ENCODE peak calls at places on chromosomes 1 and 21, in six cellular contexts. H is HepG2, K is endothelial cell of umbilical vein, A is A549, C is K562, X is GM12878. V is an unnamed sample.

GRCh38 chr1:70204578-70204977 is 801 bp downstream of the LRRC40 start:
- DNase-seq in C (no peak), K (peak; percentile 42), X (no peak), H (no peak), A (no peak), V (peak; percentile 3)

GRCh38 chr1:229869225-229869624 is 197.8 kb upstream of the GALNT2 start:
- DNase-seq in H (no peak), A (no peak), C (no peak), X (no peak), K (no peak), V (no peak)

GRCh38 chr1:155514582-155515187 is 47.9 kb downstream of the ASH1L start:
- DNase-seq in C (no peak), A (no peak), X (no peak), K (no peak), H (no peak), V (no peak)

GRCh38 chr1:151801310-151801820 is 3.9 kb downstream of the LINGO4 start:
- DNase-seq in C (no peak), K (no peak), X (no peak), H (no peak), A (no peak), V (no peak)

GRCh38 chr1:161486806-161487482 is 18.3 kb upstream of the FCGR2A start:
- DNase-seq in X (peak; percentile 23), A (peak; percentile 66), K (peak; percentile 58), H (peak; percentile 32), C (peak; percentile 75), V (peak; percentile 80)

GRCh38 chr1:168960595-168960994 is 145.9 kb upstream of the ATP1B1 start:
- DNase-seq in C (no peak), K (no peak), H (peak; percentile 4), X (no peak), A (no peak), V (no peak)

GRCh38 chr21:36747815-36748381 is 49.0 kb downstream of the SIM2 start:
- DNase-seq in K (peak; percentile 35), X (no peak), H (peak; percentile 23), A (no peak), C (peak; percentile 82), V (peak; percentile 60)

GRCh38 chr1:214993419-214993818 is 89.1 kb upstream of the KCNK2 start:
- DNase-seq in H (no peak), C (no peak), K (no peak), X (no peak), A (no peak), V (no peak)

GRCh38 chr1:197807216-197807615 is 31.9 kb upstream of the DENND1B start:
- DNase-seq in X (no peak), A (no peak), C (no peak), H (no peak), K (no peak), V (no peak)

GRCh38 chr1:97192872-97193572 is 471.4 kb downstream of the PTBP2 start:
- DNase-seq in H (no peak), C (no peak), X (no peak), A (peak; percentile 53), K (peak; percentile 97), V (no peak)

GRCh38 chr1:27872802-27873665 is 690 bp downstream of the THEMIS2 start:
- DNase-seq in C (peak; percentile 63), A (no peak), X (no peak), K (peak; percentile 37), H (no peak), V (peak; percentile 56)

GRCh38 chr21:33299181-33299752 is 25.5 kb upstream of the IFNAR1 start:
- DNase-seq in C (no peak), X (peak; percentile 25), A (no peak), K (no peak), H (no peak), V (peak; percentile 60)

GRCh38 chr1:154955039-154955717 is 721 bp downstream of the PBXIP1 start:
- DNase-seq in H (peak; percentile 77), X (no peak), A (peak; percentile 60), K (peak; percentile 73), C (peak; percentile 71), V (peak; percentile 27)

GRCh38 chr21:38354231-38354630 is 97.4 kb downstream of the KCNJ15 start:
- DNase-seq in H (no peak), A (no peak), K (no peak), X (no peak), C (no peak), V (no peak)

GRCh38 chr1:67869233-67869632 is 36.0 kb upstream of the GNG12 start:
- DNase-seq in H (no peak), X (no peak), K (no peak), A (no peak), C (no peak), V (no peak)

GRCh38 chr1:206742702-206743383 is 27.7 kb upstream of the IL19 start:
- DNase-seq in K (no peak), X (no peak), C (no peak), A (no peak), H (no peak), V (no peak)

GRCh38 chr1:26003756-26004155 is 5.9 kb upstream of the PAFAH2 start:
- DNase-seq in H (no peak), K (no peak), C (no peak), A (no peak), X (no peak), V (no peak)

GRCh38 chr1:21524686-21525339 is 15.6 kb downstream of the ALPL start:
- DNase-seq in C (no peak), A (no peak), X (no peak), H (no peak), K (no peak), V (no peak)

GRCh38 chr21:32403201-32403701 is 9.3 kb upstream of the EVA1C start:
- DNase-seq in H (peak; percentile 48), X (peak; percentile 3), C (peak; percentile 70), K (peak; percentile 86), A (peak; percentile 62), V (peak; percentile 69)

GRCh38 chr1:155307247-155307740 is 1.4 kb upstream of the FDPS start:
- DNase-seq in C (no peak), H (peak; percentile 85), A (peak; percentile 73), K (peak; percentile 50), X (no peak), V (peak; percentile 83)

DNA sequence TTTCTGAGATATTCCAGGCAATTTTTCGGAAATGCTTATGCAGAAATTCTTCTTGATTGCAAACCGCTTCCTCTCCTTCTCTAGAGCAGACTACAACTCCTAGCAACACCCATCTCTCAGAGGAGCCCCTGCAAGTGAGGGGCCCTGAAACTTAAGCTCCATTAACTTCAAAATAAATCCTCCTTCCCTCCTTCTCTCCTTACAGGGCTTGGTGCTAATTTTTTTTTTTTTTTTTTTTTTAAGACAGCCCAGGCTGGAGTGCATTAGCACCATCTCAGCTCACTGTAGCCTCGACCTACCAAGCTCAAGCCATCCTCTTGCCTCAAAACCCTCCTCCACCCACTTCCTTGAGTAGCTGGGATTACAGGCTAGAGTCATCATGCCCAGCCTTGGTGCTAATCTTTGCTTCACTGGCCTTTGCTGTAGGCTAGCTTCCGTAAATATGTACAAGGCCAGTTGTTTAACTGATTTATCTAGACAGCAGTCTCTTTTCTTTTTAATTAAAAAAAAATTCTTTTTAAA is 30.2 kb upstream of the SFPQ start:
- DNase-seq in H (no peak), K (no peak), X (no peak), C (no peak), A (no peak), V (no peak)
- TF ChIP-seq MYC in H (no peak), K (no peak), X (no peak), C (no peak), A (no peak), V (no peak)

GRCh38 chr1:38125837-38126520 is 79.4 kb upstream of the POU3F1 start:
- DNase-seq in C (no peak), A (no peak), H (no peak), K (no peak), X (no peak), V (no peak)

GRCh38 chr1:38128511-38128910 is 81.9 kb upstream of the POU3F1 start:
- DNase-seq in X (no peak), H (no peak), A (no peak), K (no peak), C (no peak), V (no peak)

GRCh38 chr1:38126970-38127369 is 80.4 kb upstream of the POU3F1 start:
- DNase-seq in H (no peak), K (no peak), A (no peak), C (no peak), X (no peak), V (no peak)

GRCh38 chr1:38128926-38129453 is 82.4 kb upstream of the POU3F1 start:
- DNase-seq in K (no peak), C (no peak), A (no peak), H (no peak), X (no peak), V (no peak)

DNA sequence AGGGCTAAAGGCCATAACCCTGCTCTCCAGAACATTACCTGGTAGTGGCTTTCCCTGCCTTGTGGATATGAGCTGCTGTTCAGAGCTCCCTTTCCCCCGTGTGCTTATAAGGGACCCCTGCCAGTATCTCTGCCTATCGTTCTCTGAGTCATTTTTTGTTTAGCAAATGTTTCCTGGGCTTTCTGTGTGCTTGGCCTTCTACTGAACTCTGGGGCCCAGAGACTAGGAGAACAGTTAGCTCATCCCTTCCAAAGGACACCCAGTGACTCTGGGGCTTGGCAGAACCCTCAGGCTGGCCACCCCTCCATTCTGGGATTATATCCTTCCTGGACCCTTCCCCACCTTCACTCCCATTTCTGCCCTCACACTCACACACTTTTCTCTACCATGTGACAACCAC is 80.8 kb upstream of the POU3F1 start:
- DNase-seq in K (no peak), A (no peak), C (no peak), X (no peak), H (no peak), V (no peak)
- TF ChIP-seq MYC in K (no peak), A (no peak), C (no peak), X (no peak), H (no peak), V (no peak)

DNA sequence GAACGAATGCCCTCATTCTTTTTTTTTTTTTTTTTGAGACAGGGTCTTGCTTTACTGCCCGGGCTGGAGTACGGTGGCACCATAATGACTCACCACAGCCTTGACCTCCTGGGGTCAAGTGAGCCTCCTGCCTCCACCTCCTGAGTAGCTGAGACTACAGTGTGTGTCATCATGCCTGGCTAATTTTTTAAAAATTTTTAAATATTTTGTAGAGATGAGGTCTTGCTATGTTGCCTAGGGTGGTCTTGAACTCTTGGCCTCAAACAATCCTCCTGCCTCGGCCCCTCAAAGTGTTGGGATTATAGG is 69.4 kb downstream of the ALG14 start:
- DNase-seq in K (peak; percentile 45), H (no peak), A (no peak), X (no peak), C (no peak), V (no peak)
- TF ChIP-seq MYC in K (no peak), H (no peak), A (no peak), X (no peak), C (no peak), V (no peak)

GRCh38 chr1:51044199-51044598 is 57.8 kb upstream of the C1orf185 start:
- DNase-seq in H (no peak), A (no peak), X (no peak), C (no peak), K (no peak), V (no peak)

GRCh38 chr1:51044834-51045233 is 57.2 kb upstream of the C1orf185 start:
- DNase-seq in H (no peak), K (peak; percentile 19), A (no peak), X (no peak), C (no peak), V (peak; percentile 20)

GRCh38 chr1:51048670-51049069 is 53.4 kb upstream of the C1orf185 start:
- DNase-seq in A (no peak), X (no peak), H (no peak), K (no peak), C (no peak), V (no peak)

DNA sequence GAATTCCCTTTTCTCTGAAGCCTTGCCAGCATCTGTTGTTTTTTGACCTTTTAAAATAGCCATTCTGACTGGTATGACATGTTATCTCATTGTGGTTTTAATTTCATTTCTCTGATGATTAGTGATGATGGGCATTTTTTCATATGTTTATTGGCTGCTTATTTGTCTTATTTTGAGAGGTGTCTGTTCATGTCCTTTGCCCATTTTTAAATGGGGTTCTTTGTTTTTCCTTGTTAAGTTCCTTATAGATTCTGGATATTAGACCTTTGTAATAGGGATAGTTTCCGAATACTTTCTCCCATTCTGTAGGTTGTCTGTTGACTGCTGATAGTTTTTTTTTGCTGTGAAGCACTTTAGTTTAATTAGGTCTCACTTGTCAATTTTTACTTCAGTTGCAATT is 54.0 kb upstream of the C1orf185 start:
- DNase-seq in A (no peak), K (no peak), C (no peak), H (no peak), X (no peak), V (no peak)
- TF ChIP-seq MYC in A (no peak), K (no peak), C (no peak), H (no peak), X (no peak), V (no peak)